ENCODE peak calls at places on chromosomes 3 and 15, in ten cellular contexts. L is thoracic aorta; F is A549; Z is fibroblast of lung; U is heart right ventricle; B is CD8-positive, alpha-beta T cell; V is upper lobe of right lung; E is GM23338; W is cardiac muscle cell; K is Panc1. O is an unnamed sample.

GRCh38 chr15:78065284-78065872 is 12.1 kb downstream of the TBC1D2B start:
- DNase-seq in L (no peak), B (no peak), E (no peak), F (no peak), Z (peak), W (peak), U (peak), V (peak), K (no peak), O (peak)

GRCh38 chr3:32238027-32238815 is at the start of gene CMTM8:
- DNase-seq in U (peak), E (peak), V (peak), W (peak), K (no peak), Z (peak), B (peak), F (peak), L (no peak), O (no peak)

GRCh38 chr3:56915969-56916586 is 114.3 kb upstream of the ARHGEF3 start:
- DNase-seq in U (peak), E (peak), B (peak), F (no peak), W (no peak), L (no peak), K (no peak), V (no peak), Z (no peak), O (no peak)

GRCh38 chr15:40238481-40238926 is 359 bp upstream of the PAK6 start:
- DNase-seq in Z (no peak), K (no peak), L (no peak), U (no peak), V (peak), B (no peak), W (no peak), E (peak), F (no peak), O (no peak)

GRCh38 chr15:40087095-40087805 is 21.4 kb downstream of the BMF start:
- DNase-seq in L (no peak), B (no peak), V (peak), Z (no peak), E (no peak), U (no peak), F (no peak), W (no peak), K (no peak), O (no peak)

GRCh38 chr15:58957101-58957973 is 23.9 kb upstream of the SLTM start:
- DNase-seq in W (peak), E (peak), F (peak), U (no peak), L (no peak), K (peak), V (no peak), B (peak), Z (peak), O (no peak)

GRCh38 chr3:133079621-133080020 is 41.4 kb downstream of the TMEM108 start:
- DNase-seq in K (no peak), L (no peak), Z (no peak), W (no peak), U (no peak), E (no peak), F (no peak), V (no peak), B (no peak), O (no peak)

GRCh38 chr15:85500060-85500708 is 119.8 kb downstream of the AKAP13 start:
- DNase-seq in U (no peak), L (no peak), K (no peak), B (no peak), E (no peak), V (no peak), F (no peak), Z (no peak), W (no peak), O (no peak)

GRCh38 chr3:114093596-114093995 is 37.1 kb downstream of the QTRT2 start:
- DNase-seq in E (no peak), Z (peak), V (no peak), B (no peak), W (peak), K (no peak), U (no peak), L (no peak), F (peak), O (no peak)

GRCh38 chr3:171842864-171843511 is at the start of gene TMEM212:
- DNase-seq in F (peak), B (no peak), K (no peak), L (no peak), W (peak), V (no peak), Z (peak), E (peak), U (no peak), O (no peak)

GRCh38 chr15:28094732-28095521 is 4.2 kb downstream of the OCA2 start:
- DNase-seq in F (no peak), E (peak), U (peak), W (no peak), V (peak), K (no peak), Z (no peak), L (no peak), B (peak), O (peak)

GRCh38 chr3:98778852-98779379 is 15.8 kb downstream of the ST3GAL6 start:
- DNase-seq in K (no peak), E (no peak), F (no peak), U (no peak), B (no peak), L (no peak), W (peak), V (no peak), Z (peak), O (no peak)

GRCh38 chr3:150535204-150535603 is 11.1 kb downstream of the SERP1 start:
- DNase-seq in F (no peak), L (no peak), W (no peak), E (no peak), K (no peak), B (no peak), V (no peak), Z (no peak), U (no peak), O (no peak)

GRCh38 chr3:141273700-141274410 is 42.2 kb downstream of the PXYLP1 start:
- DNase-seq in W (no peak), L (no peak), B (no peak), E (no peak), V (no peak), F (no peak), U (no peak), Z (no peak), K (no peak), O (peak)

DNA sequence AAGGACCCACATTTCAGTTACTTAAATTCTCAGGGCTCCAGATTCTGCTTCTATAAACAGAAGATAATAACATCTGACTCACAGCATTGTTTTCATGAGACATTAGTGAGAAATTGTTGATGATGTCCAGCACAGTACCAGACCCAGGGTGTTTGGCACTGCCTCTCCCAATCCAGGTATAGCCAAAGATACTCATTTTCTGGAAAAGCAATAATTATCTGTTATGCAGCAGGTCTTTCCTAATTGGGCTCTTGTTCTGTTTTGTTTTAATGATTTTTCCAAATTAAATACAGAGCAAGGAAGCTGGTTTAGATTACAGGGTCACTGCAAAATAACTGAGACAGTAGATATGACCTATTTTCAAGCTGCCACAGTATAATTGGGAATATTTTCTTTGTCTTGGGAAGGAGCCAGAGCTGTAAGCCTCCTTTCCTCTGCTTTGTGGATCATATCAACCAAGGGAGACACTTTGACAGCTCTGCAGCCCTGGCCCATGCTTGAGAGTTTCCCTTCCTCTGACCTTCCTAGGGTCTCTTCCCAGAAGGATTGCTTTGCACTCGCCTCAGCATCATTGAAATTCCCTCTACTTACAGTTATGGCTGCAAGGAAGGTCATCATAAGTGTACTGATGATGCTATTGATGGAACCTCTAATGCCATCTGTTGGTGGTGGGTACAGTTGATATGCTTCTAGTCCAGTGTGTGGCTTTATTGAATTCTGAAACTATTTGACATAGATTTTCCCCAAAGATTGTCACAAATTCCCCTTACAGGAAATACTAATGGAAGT is 522.4 kb upstream of the ADAMTS9 start:
- DNase-seq in E (no peak), U (no peak), F (no peak), Z (no peak), W (no peak), L (no peak), V (no peak), K (no peak), B (no peak), O (no peak)
- TF ChIP-seq CTCF in E (no peak), U (no peak), F (no peak), Z (no peak), W (no peak), L (no peak), V (no peak), K (no peak), B (no peak), O (no peak)

GRCh38 chr3:194484614-194485013 is 2.2 kb downstream of the ATP13A3 start:
- DNase-seq in Z (no peak), B (no peak), U (no peak), V (no peak), E (no peak), F (no peak), W (no peak), L (no peak), K (no peak), O (no peak)
- H3K27ac ChIP-seq in Z (peak), B (no peak), U (peak), V (peak), E (no peak), F (peak), W (no peak), L (no peak), K (peak), O (peak)

DNA sequence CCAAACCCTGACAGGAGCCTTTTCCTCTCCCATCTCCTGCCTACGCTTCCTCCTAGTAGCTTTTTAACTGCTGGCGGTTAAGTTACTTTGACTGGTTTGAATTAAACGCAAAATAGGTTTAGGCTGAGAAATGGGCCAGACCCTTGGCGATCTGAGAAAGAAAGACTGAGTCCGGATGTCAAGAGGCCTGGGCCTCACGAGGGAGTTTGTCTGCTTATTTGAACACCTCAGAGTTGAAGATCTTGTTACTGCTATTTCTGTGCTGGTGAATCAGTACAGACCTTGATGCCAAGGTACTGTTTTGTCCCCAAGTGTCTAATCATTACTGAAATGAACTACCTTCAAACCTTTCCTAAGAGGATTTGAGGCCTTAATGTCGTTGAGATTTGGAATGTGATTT is 769 bp upstream of the FMN1 start:
- DNase-seq in B (no peak), E (no peak), F (no peak), U (no peak), L (no peak), Z (no peak), K (no peak), V (no peak), W (no peak), O (no peak)
- H3K4me3 ChIP-seq in B (peak), E (peak), F (peak), U (peak), L (peak), Z (peak), K (peak), V (peak), W (peak), O (peak)

GRCh38 chr15:31303434-31304073 is 23.1 kb upstream of the KLF13 start:
- DNase-seq in F (no peak), B (peak), W (peak), L (no peak), V (peak), U (peak), K (no peak), E (peak), Z (no peak), O (no peak)
- TF ChIP-seq CTCF in F (no peak), B (no peak), W (no peak), L (no peak), V (no peak), U (no peak), K (no peak), E (no peak), Z (no peak), O (no peak)

GRCh38 chr3:61132062-61132461 is 119.2 kb downstream of the FHIT start:
- DNase-seq in F (no peak), Z (no peak), E (no peak), L (no peak), U (no peak), V (no peak), K (no peak), W (no peak), B (no peak), O (no peak)

GRCh38 chr3:61136191-61136590 is 115.1 kb downstream of the FHIT start:
- DNase-seq in E (no peak), U (no peak), W (no peak), V (no peak), K (no peak), Z (no peak), F (no peak), B (no peak), L (no peak), O (no peak)

GRCh38 chr3:61134532-61134931 is 116.7 kb downstream of the FHIT start:
- DNase-seq in U (no peak), F (no peak), L (no peak), B (no peak), V (no peak), E (no peak), K (no peak), Z (no peak), W (no peak), O (no peak)
- H3K27ac ChIP-seq in U (no peak), F (no peak), L (no peak), B (no peak), V (no peak), E (no peak), K (no peak), Z (no peak), W (no peak), O (no peak)